ENCODE peak calls at places on chromosomes 3 and 15, in five cellular contexts. One of them, this sample, is unnamed.

GRCh38 chr3:14424711-14425573 is 22.5 kb downstream of the SLC6A6 start:
- DNase-seq in RWPE1: no peak
- DNase-seq in CD4-positive, alpha-beta T cell: peak; percentile 29
- DNase-seq in CD8-positive, alpha-beta memory T cell: peak; percentile 56
- DNase-seq in Peyer's patch: peak; percentile 72
- DNase-seq in this sample: peak; percentile 39

GRCh38 chr3:43378066-43378935 is 92.0 kb downstream of the SNRK start:
- DNase-seq in RWPE1: peak; percentile 26
- DNase-seq in CD4-positive, alpha-beta T cell: peak; percentile 70
- DNase-seq in CD8-positive, alpha-beta memory T cell: peak; percentile 47
- DNase-seq in Peyer's patch: peak; percentile 85
- DNase-seq in this sample: peak; percentile 73

GRCh38 chr15:31474059-31474868 is 147.6 kb downstream of the KLF13 start:
- DNase-seq in RWPE1: no peak
- DNase-seq in CD4-positive, alpha-beta T cell: no peak
- DNase-seq in CD8-positive, alpha-beta memory T cell: no peak
- DNase-seq in Peyer's patch: peak; percentile 36
- DNase-seq in this sample: no peak

GRCh38 chr15:48850648-48851047 is 27.3 kb upstream of the EID1 start:
- DNase-seq in RWPE1: no peak
- DNase-seq in CD4-positive, alpha-beta T cell: no peak
- DNase-seq in CD8-positive, alpha-beta memory T cell: no peak
- DNase-seq in Peyer's patch: no peak
- DNase-seq in this sample: no peak

GRCh38 chr3:106824856-106825255 is 552.4 kb upstream of the CCDC54 start:
- DNase-seq in RWPE1: no peak
- DNase-seq in CD4-positive, alpha-beta T cell: no peak
- DNase-seq in CD8-positive, alpha-beta memory T cell: no peak
- DNase-seq in Peyer's patch: no peak
- DNase-seq in this sample: no peak

GRCh38 chr3:123636431-123636841 is 51.6 kb upstream of the HACD2 start:
- DNase-seq in RWPE1: no peak
- DNase-seq in CD4-positive, alpha-beta T cell: no peak
- DNase-seq in CD8-positive, alpha-beta memory T cell: no peak
- DNase-seq in Peyer's patch: peak; percentile 36
- DNase-seq in this sample: no peak

GRCh38 chr3:10753964-10754363 is 62.1 kb upstream of the SLC6A11 start:
- DNase-seq in RWPE1: peak; percentile 37
- DNase-seq in CD4-positive, alpha-beta T cell: peak; percentile 16
- DNase-seq in CD8-positive, alpha-beta memory T cell: no peak
- DNase-seq in Peyer's patch: no peak
- DNase-seq in this sample: no peak

GRCh38 chr15:64845183-64845611 is 3.5 kb downstream of the PLEKHO2 start:
- DNase-seq in RWPE1: no peak
- DNase-seq in CD4-positive, alpha-beta T cell: no peak
- DNase-seq in CD8-positive, alpha-beta memory T cell: no peak
- DNase-seq in Peyer's patch: peak; percentile 72
- DNase-seq in this sample: no peak

GRCh38 chr3:147390589-147391569 is 15.5 kb downstream of the ZIC4 start:
- DNase-seq in RWPE1: no peak
- DNase-seq in CD4-positive, alpha-beta T cell: no peak
- DNase-seq in CD8-positive, alpha-beta memory T cell: no peak
- DNase-seq in Peyer's patch: no peak
- DNase-seq in this sample: no peak

GRCh38 chr3:172853005-172853404 is 102.5 kb downstream of the ECT2 start:
- DNase-seq in RWPE1: no peak
- DNase-seq in CD4-positive, alpha-beta T cell: no peak
- DNase-seq in CD8-positive, alpha-beta memory T cell: no peak
- DNase-seq in Peyer's patch: no peak
- DNase-seq in this sample: no peak

GRCh38 chr3:128998532-128998931 is 2.6 kb upstream of the EFCC1 start:
- DNase-seq in RWPE1: no peak
- DNase-seq in CD4-positive, alpha-beta T cell: no peak
- DNase-seq in CD8-positive, alpha-beta memory T cell: no peak
- DNase-seq in Peyer's patch: peak; percentile 19
- DNase-seq in this sample: no peak

GRCh38 chr15:69172854-69173253 is 12.4 kb downstream of the GLCE start:
- DNase-seq in RWPE1: peak; percentile 40
- DNase-seq in CD4-positive, alpha-beta T cell: no peak
- DNase-seq in CD8-positive, alpha-beta memory T cell: no peak
- DNase-seq in Peyer's patch: no peak
- DNase-seq in this sample: no peak

GRCh38 chr15:85582719-85583089 is 202.3 kb downstream of the AKAP13 start:
- DNase-seq in RWPE1: no peak
- DNase-seq in CD4-positive, alpha-beta T cell: peak; percentile 65
- DNase-seq in CD8-positive, alpha-beta memory T cell: peak; percentile 46
- DNase-seq in Peyer's patch: peak; percentile 92
- DNase-seq in this sample: peak; percentile 72

GRCh38 chr3:66722675-66723074 is 221.9 kb upstream of the LRIG1 start:
- DNase-seq in RWPE1: peak; percentile 1
- DNase-seq in CD4-positive, alpha-beta T cell: no peak
- DNase-seq in CD8-positive, alpha-beta memory T cell: no peak
- DNase-seq in Peyer's patch: peak; percentile 60
- DNase-seq in this sample: no peak

GRCh38 chr3:13192471-13193213 is 119.4 kb upstream of the IQSEC1 start:
- DNase-seq in RWPE1: no peak
- DNase-seq in CD4-positive, alpha-beta T cell: no peak
- DNase-seq in CD8-positive, alpha-beta memory T cell: no peak
- DNase-seq in Peyer's patch: no peak
- DNase-seq in this sample: no peak

GRCh38 chr3:81742581-81742980 is 18.9 kb downstream of the GBE1 start:
- DNase-seq in RWPE1: no peak
- DNase-seq in CD4-positive, alpha-beta T cell: no peak
- DNase-seq in CD8-positive, alpha-beta memory T cell: no peak
- DNase-seq in Peyer's patch: no peak
- DNase-seq in this sample: no peak

GRCh38 chr3:149959443-149959842 is 11.3 kb downstream of the PFN2 start:
- DNase-seq in RWPE1: no peak
- DNase-seq in CD4-positive, alpha-beta T cell: no peak
- DNase-seq in CD8-positive, alpha-beta memory T cell: no peak
- DNase-seq in Peyer's patch: no peak
- DNase-seq in this sample: no peak

GRCh38 chr3:150150633-150151032 is 179.9 kb upstream of the PFN2 start:
- DNase-seq in RWPE1: no peak
- DNase-seq in CD4-positive, alpha-beta T cell: no peak
- DNase-seq in CD8-positive, alpha-beta memory T cell: no peak
- DNase-seq in Peyer's patch: no peak
- DNase-seq in this sample: no peak

GRCh38 chr3:184337315-184337714 is at the start of gene FAM131A:
- DNase-seq in RWPE1: no peak
- DNase-seq in CD4-positive, alpha-beta T cell: no peak
- DNase-seq in CD8-positive, alpha-beta memory T cell: no peak
- DNase-seq in Peyer's patch: no peak
- DNase-seq in this sample: no peak

GRCh38 chr3:40306336-40306735 is 3.2 kb upstream of the EIF1B start:
- DNase-seq in RWPE1: no peak
- DNase-seq in CD4-positive, alpha-beta T cell: no peak
- DNase-seq in CD8-positive, alpha-beta memory T cell: no peak
- DNase-seq in Peyer's patch: no peak
- DNase-seq in this sample: no peak

GRCh38 chr15:34588046-34588674 is 4.7 kb upstream of the GOLGA8B start:
- DNase-seq in RWPE1: peak; percentile 67
- DNase-seq in CD4-positive, alpha-beta T cell: peak; percentile 61
- DNase-seq in CD8-positive, alpha-beta memory T cell: peak; percentile 31
- DNase-seq in Peyer's patch: peak; percentile 85
- DNase-seq in this sample: peak; percentile 68

GRCh38 chr3:44893097-44893496 is 18.7 kb downstream of the TGM4 start:
- DNase-seq in RWPE1: peak; percentile 48
- DNase-seq in CD4-positive, alpha-beta T cell: no peak
- DNase-seq in CD8-positive, alpha-beta memory T cell: no peak
- DNase-seq in Peyer's patch: no peak
- DNase-seq in this sample: no peak

GRCh38 chr3:155391104-155391503 is 97.6 kb upstream of the STRIT1 start:
- DNase-seq in RWPE1: no peak
- DNase-seq in CD4-positive, alpha-beta T cell: no peak
- DNase-seq in CD8-positive, alpha-beta memory T cell: no peak
- DNase-seq in Peyer's patch: no peak
- DNase-seq in this sample: no peak

GRCh38 chr3:196694202-196694638 is 17.8 kb downstream of the CEP19 start:
- DNase-seq in RWPE1: peak; percentile 26
- DNase-seq in CD4-positive, alpha-beta T cell: no peak
- DNase-seq in CD8-positive, alpha-beta memory T cell: no peak
- DNase-seq in Peyer's patch: no peak
- DNase-seq in this sample: peak; percentile 48

GRCh38 chr3:169239756-169240155 is 423.8 kb downstream of the MECOM start:
- DNase-seq in RWPE1: no peak
- DNase-seq in CD4-positive, alpha-beta T cell: no peak
- DNase-seq in CD8-positive, alpha-beta memory T cell: no peak
- DNase-seq in Peyer's patch: no peak
- DNase-seq in this sample: no peak

GRCh38 chr15:51368307-51368706 is 26.9 kb downstream of the GLDN start:
- DNase-seq in RWPE1: no peak
- DNase-seq in CD4-positive, alpha-beta T cell: no peak
- DNase-seq in CD8-positive, alpha-beta memory T cell: no peak
- DNase-seq in Peyer's patch: no peak
- DNase-seq in this sample: no peak

GRCh38 chr15:51367322-51367976 is 26.0 kb downstream of the GLDN start:
- DNase-seq in RWPE1: no peak
- DNase-seq in CD4-positive, alpha-beta T cell: no peak
- DNase-seq in CD8-positive, alpha-beta memory T cell: no peak
- DNase-seq in Peyer's patch: no peak
- DNase-seq in this sample: no peak

GRCh38 chr15:51371271-51371670 is 29.8 kb downstream of the GLDN start:
- DNase-seq in RWPE1: no peak
- DNase-seq in CD4-positive, alpha-beta T cell: no peak
- DNase-seq in CD8-positive, alpha-beta memory T cell: no peak
- DNase-seq in Peyer's patch: no peak
- DNase-seq in this sample: no peak

GRCh38 chr15:51368751-51369450 is 27.4 kb downstream of the GLDN start:
- DNase-seq in RWPE1: no peak
- DNase-seq in CD4-positive, alpha-beta T cell: no peak
- DNase-seq in CD8-positive, alpha-beta memory T cell: no peak
- DNase-seq in Peyer's patch: no peak
- DNase-seq in this sample: no peak

GRCh38 chr15:51369451-51369761 is 28.0 kb downstream of the GLDN start:
- DNase-seq in RWPE1: no peak
- DNase-seq in CD4-positive, alpha-beta T cell: no peak
- DNase-seq in CD8-positive, alpha-beta memory T cell: no peak
- DNase-seq in Peyer's patch: no peak
- DNase-seq in this sample: no peak
- H3K27ac ChIP-seq in RWPE1: no peak overlapping the region
- H3K27ac ChIP-seq in CD4-positive, alpha-beta T cell: no peak overlapping the region
- H3K27ac ChIP-seq in CD8-positive, alpha-beta memory T cell: no peak overlapping the region
- H3K27ac ChIP-seq in Peyer's patch: no peak overlapping the region
- H3K27ac ChIP-seq in this sample: no peak overlapping the region

GRCh38 chr3:100606894-100607512 is 2.4 kb upstream of the ADGRG7 start:
- DNase-seq in RWPE1: no peak
- DNase-seq in CD4-positive, alpha-beta T cell: no peak
- DNase-seq in CD8-positive, alpha-beta memory T cell: no peak
- DNase-seq in Peyer's patch: no peak
- DNase-seq in this sample: no peak

GRCh38 chr3:100603449-100603848 is 6.0 kb upstream of the ADGRG7 start:
- DNase-seq in RWPE1: peak; percentile 42
- DNase-seq in CD4-positive, alpha-beta T cell: no peak
- DNase-seq in CD8-positive, alpha-beta memory T cell: no peak
- DNase-seq in Peyer's patch: no peak
- DNase-seq in this sample: no peak

GRCh38 chr3:100600181-100601042 is 9.0 kb upstream of the ADGRG7 start:
- DNase-seq in RWPE1: peak; percentile 68
- DNase-seq in CD4-positive, alpha-beta T cell: no peak
- DNase-seq in CD8-positive, alpha-beta memory T cell: no peak
- DNase-seq in Peyer's patch: peak; percentile 70
- DNase-seq in this sample: no peak

GRCh38 chr3:100605358-100605757 is 4.0 kb upstream of the ADGRG7 start:
- DNase-seq in RWPE1: no peak
- DNase-seq in CD4-positive, alpha-beta T cell: no peak
- DNase-seq in CD8-positive, alpha-beta memory T cell: no peak
- DNase-seq in Peyer's patch: no peak
- DNase-seq in this sample: no peak

GRCh38 chr3:100602506-100603444 is 6.6 kb upstream of the ADGRG7 start:
- DNase-seq in RWPE1: peak; percentile 53
- DNase-seq in CD4-positive, alpha-beta T cell: no peak
- DNase-seq in CD8-positive, alpha-beta memory T cell: no peak
- DNase-seq in Peyer's patch: no peak
- DNase-seq in this sample: no peak
- H3K27ac ChIP-seq in RWPE1: no peak overlapping the region
- H3K27ac ChIP-seq in CD4-positive, alpha-beta T cell: no peak overlapping the region
- H3K27ac ChIP-seq in CD8-positive, alpha-beta memory T cell: no peak overlapping the region
- H3K27ac ChIP-seq in Peyer's patch: peak overlapping the region; percentile 4
- H3K27ac ChIP-seq in this sample: no peak overlapping the region

DNA sequence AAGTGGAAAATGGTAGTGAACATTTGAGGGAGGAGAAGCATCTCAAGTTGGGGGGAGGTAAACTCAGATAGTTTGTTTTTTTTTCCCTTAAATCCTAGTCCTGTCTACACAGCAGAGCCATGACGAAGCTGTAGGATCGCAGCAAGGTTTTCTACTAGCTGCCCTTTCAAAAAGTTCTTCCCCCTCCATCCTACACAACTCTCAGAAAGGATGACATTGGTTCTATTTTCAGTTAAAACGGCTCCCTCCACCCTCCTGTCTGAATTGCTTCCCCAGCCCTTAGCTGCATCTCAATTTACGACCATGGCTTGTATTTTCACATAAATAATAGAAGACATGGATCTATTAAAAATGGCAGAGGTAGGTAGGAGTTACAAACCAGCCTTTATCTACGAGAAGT is 2.2 kb downstream of the HOMER2 start:
- DNase-seq in RWPE1: no peak
- DNase-seq in CD4-positive, alpha-beta T cell: no peak
- DNase-seq in CD8-positive, alpha-beta memory T cell: no peak
- DNase-seq in Peyer's patch: no peak
- DNase-seq in this sample: no peak
- H3K27ac ChIP-seq in RWPE1: no peak overlapping the region
- H3K27ac ChIP-seq in CD4-positive, alpha-beta T cell: no peak overlapping the region
- H3K27ac ChIP-seq in CD8-positive, alpha-beta memory T cell: no peak overlapping the region
- H3K27ac ChIP-seq in Peyer's patch: no peak overlapping the region
- H3K27ac ChIP-seq in this sample: no peak overlapping the region

DNA sequence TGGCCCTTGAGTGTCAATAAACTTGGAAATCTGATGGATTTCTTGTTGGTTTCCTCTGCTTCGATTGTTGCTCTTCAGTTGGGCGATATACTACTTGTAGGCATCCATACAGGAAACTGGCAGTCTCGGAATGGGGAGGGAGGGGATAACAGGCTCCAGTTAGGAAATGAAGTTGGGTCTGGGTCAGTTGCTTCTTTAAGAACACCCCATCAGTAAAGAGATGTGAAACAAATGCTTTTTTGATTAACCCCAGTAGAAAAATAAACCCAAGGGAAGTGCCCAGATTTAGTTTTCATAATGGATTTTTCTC is 681 bp downstream of the CHMP2B start:
- DNase-seq in RWPE1: no peak
- DNase-seq in CD4-positive, alpha-beta T cell: no peak
- DNase-seq in CD8-positive, alpha-beta memory T cell: no peak
- DNase-seq in Peyer's patch: no peak
- DNase-seq in this sample: no peak
- H3K27ac ChIP-seq in RWPE1: peak overlapping the region; percentile 81
- H3K27ac ChIP-seq in CD4-positive, alpha-beta T cell: peak overlapping the region; percentile 65
- H3K27ac ChIP-seq in CD8-positive, alpha-beta memory T cell: peak overlapping the region; percentile 89
- H3K27ac ChIP-seq in Peyer's patch: peak overlapping the region; percentile 93
- H3K27ac ChIP-seq in this sample: peak overlapping the region; percentile 86

This sample was measured in CD4-positive, alpha-beta memory T cell.